ENCODE peak calls at places on chromosomes 16 and 17, in four cellular contexts. One of them, this sample, is unnamed.

GRCh38 chr17:45990836-45991235 is 8.2 kb upstream of the STH start:
- DNase-seq in adrenal gland: no peak
- DNase-seq in gastrocnemius medialis: no peak
- DNase-seq in lower leg skin: no peak
- DNase-seq in this sample: no peak

GRCh38 chr17:71302721-71303549 is 817.9 kb upstream of the SOX9 start:
- DNase-seq in lower leg skin: no peak
- DNase-seq in adrenal gland: no peak
- DNase-seq in gastrocnemius medialis: no peak
- DNase-seq in this sample: no peak

GRCh38 chr17:28982191-28982793 is 23.5 kb downstream of the SEZ6 start:
- DNase-seq in gastrocnemius medialis: no peak
- DNase-seq in lower leg skin: peak
- DNase-seq in adrenal gland: no peak
- DNase-seq in this sample: peak

GRCh38 chr17:17757944-17758343 is 76.7 kb downstream of the RAI1 start:
- DNase-seq in lower leg skin: no peak
- DNase-seq in adrenal gland: no peak
- DNase-seq in gastrocnemius medialis: no peak
- DNase-seq in this sample: no peak

GRCh38 chr16:86391987-86392386 is 118.3 kb upstream of the FOXF1 start:
- DNase-seq in gastrocnemius medialis: no peak
- DNase-seq in adrenal gland: no peak
- DNase-seq in lower leg skin: no peak
- DNase-seq in this sample: no peak

GRCh38 chr17:9202572-9202971 is 181.3 kb downstream of the NTN1 start:
- DNase-seq in adrenal gland: no peak
- DNase-seq in lower leg skin: no peak
- DNase-seq in gastrocnemius medialis: no peak
- DNase-seq in this sample: no peak

GRCh38 chr17:4750606-4751005 is 10.9 kb upstream of the CXCL16 start:
- DNase-seq in adrenal gland: no peak
- DNase-seq in gastrocnemius medialis: no peak
- DNase-seq in lower leg skin: no peak
- DNase-seq in this sample: no peak

GRCh38 chr17:82297280-82297803 is 20.1 kb downstream of the CD7 start:
- DNase-seq in lower leg skin: peak
- DNase-seq in gastrocnemius medialis: peak
- DNase-seq in adrenal gland: peak
- DNase-seq in this sample: peak

GRCh38 chr17:69418535-69418934 is 4.0 kb downstream of the MAP2K6 start:
- DNase-seq in gastrocnemius medialis: no peak
- DNase-seq in lower leg skin: no peak
- DNase-seq in adrenal gland: no peak
- DNase-seq in this sample: no peak

GRCh38 chr17:1498869-1499268 is 6.4 kb upstream of the MYO1C start:
- DNase-seq in adrenal gland: no peak
- DNase-seq in lower leg skin: no peak
- DNase-seq in gastrocnemius medialis: no peak
- DNase-seq in this sample: no peak

GRCh38 chr17:41917192-41917591 is 1.6 kb downstream of the ACLY start:
- DNase-seq in lower leg skin: peak
- DNase-seq in gastrocnemius medialis: no peak
- DNase-seq in adrenal gland: no peak
- DNase-seq in this sample: no peak

GRCh38 chr17:4329838-4330237 is 36.6 kb downstream of the UBE2G1 start:
- DNase-seq in adrenal gland: no peak
- DNase-seq in gastrocnemius medialis: no peak
- DNase-seq in lower leg skin: no peak
- DNase-seq in this sample: no peak

GRCh38 chr16:12583237-12583897 is 220.3 kb downstream of the CPPED1 start:
- DNase-seq in adrenal gland: no peak
- DNase-seq in lower leg skin: no peak
- DNase-seq in gastrocnemius medialis: no peak
- DNase-seq in this sample: no peak

GRCh38 chr17:55533611-55534010 is 22.4 kb upstream of the SMIM36 start:
- DNase-seq in adrenal gland: no peak
- DNase-seq in lower leg skin: no peak
- DNase-seq in gastrocnemius medialis: no peak
- DNase-seq in this sample: no peak

GRCh38 chr17:14197582-14197981 is 39.1 kb downstream of the CDRT15 start:
- DNase-seq in gastrocnemius medialis: no peak
- DNase-seq in adrenal gland: no peak
- DNase-seq in lower leg skin: no peak
- DNase-seq in this sample: no peak

GRCh38 chr16:88706288-88706964 is at the start of the genes CTU2 and RNF166:
- DNase-seq in gastrocnemius medialis: peak
- DNase-seq in lower leg skin: peak
- DNase-seq in adrenal gland: peak
- DNase-seq in this sample: peak
- TF ChIP-seq POLR2A in gastrocnemius medialis: peak
- TF ChIP-seq POLR2A in lower leg skin: no peak
- TF ChIP-seq POLR2A in adrenal gland: peak
- TF ChIP-seq POLR2A in this sample: peak

GRCh38 chr16:89378947-89379771 is 111.2 kb downstream of the ANKRD11 start:
- DNase-seq in lower leg skin: no peak
- DNase-seq in adrenal gland: peak
- DNase-seq in gastrocnemius medialis: no peak
- DNase-seq in this sample: no peak
- TF ChIP-seq CTCF in lower leg skin: no peak
- TF ChIP-seq CTCF in adrenal gland: no peak
- TF ChIP-seq CTCF in gastrocnemius medialis: no peak
- TF ChIP-seq CTCF in this sample: no peak

DNA sequence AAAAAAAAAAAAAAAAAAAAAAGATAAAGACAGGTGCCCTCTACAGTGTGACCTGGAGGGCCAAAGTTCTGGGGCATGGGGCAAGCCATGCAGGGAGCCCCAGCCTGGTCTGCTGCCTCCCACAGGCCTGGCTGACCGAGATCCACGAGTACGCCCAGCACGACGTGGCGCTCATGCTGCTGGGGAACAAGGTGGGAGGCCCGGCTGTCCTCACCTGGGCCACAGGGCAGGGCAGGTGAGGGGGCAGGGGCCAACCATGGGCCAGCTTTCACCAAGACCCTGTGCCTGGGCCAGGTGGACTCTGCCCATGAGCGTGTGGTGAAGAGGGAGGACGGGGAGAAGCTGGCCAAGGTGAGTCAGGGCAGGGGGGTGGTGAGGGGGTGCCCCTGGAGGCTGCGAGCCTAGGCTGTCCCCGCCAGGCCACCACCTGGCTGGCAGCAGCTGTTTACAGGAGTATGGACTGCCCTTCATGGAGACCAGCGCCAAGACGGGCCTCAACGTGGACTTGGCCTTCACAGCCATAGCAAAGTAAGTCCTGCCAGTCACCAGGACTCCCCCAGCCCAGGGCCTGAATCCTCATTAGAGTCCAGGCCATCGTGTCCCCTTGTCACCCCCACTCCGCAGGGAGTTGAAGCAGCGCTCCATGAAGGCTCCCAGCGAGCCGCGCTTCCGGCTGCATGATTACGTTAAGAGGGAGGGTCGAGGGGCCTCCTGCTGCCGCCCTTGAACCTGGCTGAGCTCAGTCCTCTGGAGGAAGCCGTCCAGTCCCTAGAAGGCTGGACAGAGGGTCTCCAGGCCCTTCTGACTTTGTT is 2.7 kb upstream of the TRAF7 start:
- DNase-seq in lower leg skin: no peak
- DNase-seq in gastrocnemius medialis: no peak
- DNase-seq in adrenal gland: peak
- DNase-seq in this sample: no peak
- TF ChIP-seq POLR2A in lower leg skin: no peak
- TF ChIP-seq POLR2A in gastrocnemius medialis: peak
- TF ChIP-seq POLR2A in adrenal gland: no peak
- TF ChIP-seq POLR2A in this sample: no peak

GRCh38 chr17:81276781-81277180 is 18.3 kb downstream of the SLC38A10 start:
- DNase-seq in adrenal gland: no peak
- DNase-seq in gastrocnemius medialis: no peak
- DNase-seq in lower leg skin: no peak
- DNase-seq in this sample: peak

GRCh38 chr17:81272616-81273015 is 22.5 kb downstream of the SLC38A10 start:
- DNase-seq in lower leg skin: no peak
- DNase-seq in gastrocnemius medialis: no peak
- DNase-seq in adrenal gland: no peak
- DNase-seq in this sample: no peak

GRCh38 chr17:81274471-81274855 is 20.6 kb downstream of the SLC38A10 start:
- DNase-seq in adrenal gland: no peak
- DNase-seq in lower leg skin: no peak
- DNase-seq in gastrocnemius medialis: no peak
- DNase-seq in this sample: no peak

GRCh38 chr17:81271226-81271625 is 23.9 kb downstream of the SLC38A10 start:
- DNase-seq in lower leg skin: no peak
- DNase-seq in gastrocnemius medialis: no peak
- DNase-seq in adrenal gland: no peak
- DNase-seq in this sample: peak

DNA sequence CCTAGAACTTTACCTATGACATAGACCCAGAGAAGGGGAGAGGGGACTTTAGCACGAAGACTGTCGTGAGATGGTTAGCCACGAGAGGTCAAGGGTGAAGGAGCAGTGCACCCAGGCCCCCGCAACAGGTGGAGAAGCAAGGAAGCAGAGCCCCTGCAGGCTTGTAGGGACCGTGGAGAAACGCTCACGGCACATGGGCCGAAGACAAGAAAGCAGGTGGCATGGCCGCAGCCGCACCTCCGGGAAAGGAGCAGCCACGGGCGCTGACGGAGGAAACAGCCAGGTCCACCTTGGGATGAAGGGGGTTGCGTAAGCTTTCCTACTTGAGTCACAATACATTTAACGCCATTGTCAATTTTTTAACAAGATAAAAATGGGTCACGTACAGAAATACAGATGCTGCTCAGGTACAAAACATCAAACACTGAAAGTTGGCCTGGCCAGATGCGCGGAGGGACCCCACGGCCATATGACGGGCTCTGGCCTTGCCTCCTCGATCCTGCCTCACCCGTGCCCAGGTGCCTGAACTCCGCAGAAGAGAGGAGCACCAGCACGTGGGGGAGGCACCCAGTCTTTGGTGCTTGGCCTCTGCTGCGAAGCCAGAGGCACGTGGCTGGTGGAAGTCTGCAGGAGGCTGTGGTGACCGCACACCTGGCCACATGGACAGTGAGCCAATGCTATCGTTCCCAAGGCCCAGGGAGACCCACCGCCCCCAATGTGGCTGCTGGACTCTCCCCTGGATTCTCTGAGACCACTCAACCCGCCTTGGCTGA is 21.2 kb downstream of the SLC38A10 start:
- DNase-seq in adrenal gland: no peak
- DNase-seq in gastrocnemius medialis: no peak
- DNase-seq in lower leg skin: no peak
- DNase-seq in this sample: no peak
- TF ChIP-seq CTCF in adrenal gland: no peak
- TF ChIP-seq CTCF in gastrocnemius medialis: no peak
- TF ChIP-seq CTCF in lower leg skin: no peak
- TF ChIP-seq CTCF in this sample: no peak

GRCh38 chr17:44327715-44328449 is 3.3 kb upstream of the SLC25A39 start:
- DNase-seq in lower leg skin: no peak
- DNase-seq in gastrocnemius medialis: no peak
- DNase-seq in adrenal gland: no peak
- DNase-seq in this sample: no peak
- TF ChIP-seq POLR2A in lower leg skin: no peak
- TF ChIP-seq POLR2A in gastrocnemius medialis: no peak
- TF ChIP-seq POLR2A in adrenal gland: no peak
- TF ChIP-seq POLR2A in this sample: no peak

DNA sequence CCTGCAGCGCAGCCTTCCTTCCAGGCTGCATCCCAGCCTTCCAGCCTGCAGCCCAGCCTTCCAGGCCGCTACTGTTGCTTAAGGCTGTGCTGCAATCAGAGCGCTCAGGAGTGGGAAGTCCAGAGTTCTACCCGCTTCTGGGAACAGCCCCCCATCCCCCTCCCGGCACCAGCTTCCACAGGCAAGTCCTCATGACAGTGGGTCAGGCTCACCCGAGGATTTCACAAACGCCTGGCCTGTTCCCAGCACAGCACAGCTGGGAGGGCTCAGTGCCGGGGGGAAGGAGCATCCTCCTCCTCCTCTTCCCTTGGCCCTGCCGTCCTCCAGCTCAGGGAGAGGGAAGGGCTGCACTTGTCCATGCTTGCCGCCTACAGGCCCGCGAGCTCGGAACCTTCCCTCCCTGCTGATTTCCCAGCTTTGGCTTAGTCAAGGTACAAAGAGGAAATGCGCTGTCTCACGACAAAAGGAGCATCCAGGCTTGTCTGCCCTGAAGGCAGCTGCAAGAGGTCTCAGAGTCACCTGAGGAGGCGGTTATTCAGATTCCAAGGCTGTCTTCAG is 8.3 kb downstream of the SOCS3 start:
- DNase-seq in gastrocnemius medialis: peak
- DNase-seq in lower leg skin: peak
- DNase-seq in adrenal gland: peak
- DNase-seq in this sample: peak
- TF ChIP-seq CTCF in gastrocnemius medialis: peak
- TF ChIP-seq CTCF in lower leg skin: no peak
- TF ChIP-seq CTCF in adrenal gland: peak
- TF ChIP-seq CTCF in this sample: no peak

GRCh38 chr17:64661731-64661980 is 451 bp downstream of the SMURF2 start:
- DNase-seq in lower leg skin: no peak
- DNase-seq in gastrocnemius medialis: peak
- DNase-seq in adrenal gland: peak
- DNase-seq in this sample: no peak

GRCh38 chr17:64657610-64658125 is 4.4 kb downstream of the SMURF2 start:
- DNase-seq in lower leg skin: peak
- DNase-seq in gastrocnemius medialis: no peak
- DNase-seq in adrenal gland: no peak
- DNase-seq in this sample: no peak

GRCh38 chr17:64658931-64659330 is 3.2 kb downstream of the SMURF2 start:
- DNase-seq in lower leg skin: no peak
- DNase-seq in gastrocnemius medialis: no peak
- DNase-seq in adrenal gland: no peak
- DNase-seq in this sample: no peak

GRCh38 chr17:64662774-64663367 is 764 bp upstream of the SMURF2 start:
- DNase-seq in lower leg skin: no peak
- DNase-seq in adrenal gland: no peak
- DNase-seq in gastrocnemius medialis: no peak
- DNase-seq in this sample: no peak

DNA sequence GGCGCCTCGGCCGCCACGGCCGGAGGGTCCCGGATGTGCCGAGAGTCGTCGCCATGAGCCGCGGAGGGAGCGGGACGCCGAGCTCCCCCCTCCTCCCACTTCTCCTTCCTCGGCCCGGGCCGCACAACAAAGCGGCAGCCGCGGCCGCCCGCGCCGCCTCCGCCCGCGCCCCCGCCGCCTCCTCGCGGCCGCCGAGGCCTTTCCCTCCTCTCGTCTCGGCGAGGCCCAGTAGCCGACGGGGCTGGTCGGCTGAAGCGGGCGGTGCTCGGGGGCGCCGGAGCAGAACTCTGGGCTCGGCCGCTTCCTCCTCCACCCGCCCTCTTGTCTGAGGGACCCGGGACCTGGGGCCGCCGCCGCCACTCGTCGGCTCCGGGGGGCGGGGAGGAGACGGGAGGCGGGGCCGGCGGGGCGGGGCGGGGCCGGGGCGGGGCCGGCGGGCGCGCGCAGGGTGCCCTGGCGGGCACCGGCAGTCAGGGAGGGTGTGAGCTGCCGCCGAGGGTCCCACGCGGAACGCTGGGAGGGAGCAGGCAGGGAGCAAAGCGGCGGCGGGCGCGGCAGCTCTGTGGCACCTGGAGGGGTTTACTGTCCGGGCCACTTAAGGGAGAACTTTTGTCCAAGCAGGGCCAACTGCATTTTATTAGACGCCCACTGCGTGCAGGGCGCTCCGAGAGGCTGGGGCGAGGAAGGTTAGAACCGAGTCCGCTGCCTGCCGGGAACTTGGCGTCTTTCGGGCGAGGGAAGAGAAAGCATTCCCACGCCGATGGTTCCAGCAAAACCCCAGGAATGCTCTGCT is at the start of gene SMURF2:
- DNase-seq in gastrocnemius medialis: peak
- DNase-seq in lower leg skin: peak
- DNase-seq in adrenal gland: peak
- DNase-seq in this sample: peak
- TF ChIP-seq POLR2A in gastrocnemius medialis: peak
- TF ChIP-seq POLR2A in lower leg skin: no peak
- TF ChIP-seq POLR2A in adrenal gland: peak
- TF ChIP-seq POLR2A in this sample: peak